ENCODE peak calls at places on chromosomes 5 and 9, in five cellular contexts. One of them, this sample, is unnamed.

GRCh38 chr5:37133939-37134338 is 115.2 kb downstream of the CPLANE1 start:
- DNase-seq in esophagus squamous epithelium: no peak
- DNase-seq in tibial nerve: no peak
- DNase-seq in mammary epithelial cell: peak; percentile 49
- DNase-seq in transverse colon: no peak
- DNase-seq in this sample: no peak

GRCh38 chr9:88829276-88829675 is 162.0 kb upstream of the S1PR3 start:
- DNase-seq in transverse colon: no peak
- DNase-seq in esophagus squamous epithelium: no peak
- DNase-seq in mammary epithelial cell: peak; percentile 61
- DNase-seq in tibial nerve: no peak
- DNase-seq in this sample: no peak

GRCh38 chr9:135714242-135715055 is 12.5 kb downstream of the KCNT1 start:
- DNase-seq in transverse colon: no peak
- DNase-seq in esophagus squamous epithelium: no peak
- DNase-seq in tibial nerve: no peak
- DNase-seq in mammary epithelial cell: no peak
- DNase-seq in this sample: no peak

GRCh38 chr9:116337015-116337414 is 183.4 kb downstream of the PAPPA start:
- DNase-seq in mammary epithelial cell: peak; percentile 31
- DNase-seq in tibial nerve: no peak
- DNase-seq in esophagus squamous epithelium: no peak
- DNase-seq in transverse colon: no peak
- DNase-seq in this sample: no peak

GRCh38 chr9:135822383-135822755 is 85.0 kb downstream of the CAMSAP1 start:
- DNase-seq in mammary epithelial cell: no peak
- DNase-seq in tibial nerve: no peak
- DNase-seq in esophagus squamous epithelium: no peak
- DNase-seq in transverse colon: no peak
- DNase-seq in this sample: no peak

GRCh38 chr9:129441852-129442251 is 179.0 kb downstream of the C9orf50 start:
- DNase-seq in mammary epithelial cell: no peak
- DNase-seq in transverse colon: peak; percentile 43
- DNase-seq in tibial nerve: no peak
- DNase-seq in esophagus squamous epithelium: no peak
- DNase-seq in this sample: no peak

GRCh38 chr9:110880123-110880522 is 158.1 kb downstream of the LPAR1 start:
- DNase-seq in mammary epithelial cell: no peak
- DNase-seq in tibial nerve: no peak
- DNase-seq in transverse colon: no peak
- DNase-seq in esophagus squamous epithelium: no peak
- DNase-seq in this sample: no peak

GRCh38 chr9:100196828-100197227 is 97.8 kb downstream of the INVS start:
- DNase-seq in esophagus squamous epithelium: no peak
- DNase-seq in mammary epithelial cell: no peak
- DNase-seq in tibial nerve: no peak
- DNase-seq in transverse colon: no peak
- DNase-seq in this sample: no peak

GRCh38 chr9:71812385-71812784 is 44.1 kb upstream of the CEMIP2 start:
- DNase-seq in esophagus squamous epithelium: no peak
- DNase-seq in transverse colon: no peak
- DNase-seq in tibial nerve: no peak
- DNase-seq in mammary epithelial cell: no peak
- DNase-seq in this sample: no peak

GRCh38 chr5:74143724-74144330 is 496.7 kb downstream of the ENC1 start:
- DNase-seq in tibial nerve: no peak
- DNase-seq in esophagus squamous epithelium: no peak
- DNase-seq in mammary epithelial cell: no peak
- DNase-seq in transverse colon: peak; percentile 28
- DNase-seq in this sample: no peak

GRCh38 chr9:18622186-18622836 is 148.4 kb downstream of the ADAMTSL1 start:
- DNase-seq in transverse colon: no peak
- DNase-seq in tibial nerve: no peak
- DNase-seq in esophagus squamous epithelium: no peak
- DNase-seq in mammary epithelial cell: no peak
- DNase-seq in this sample: no peak

GRCh38 chr5:99795026-99795425 is 740.1 kb upstream of the FAM174A start:
- DNase-seq in tibial nerve: no peak
- DNase-seq in mammary epithelial cell: no peak
- DNase-seq in esophagus squamous epithelium: no peak
- DNase-seq in transverse colon: no peak
- DNase-seq in this sample: no peak

GRCh38 chr5:149561848-149562247 is 10.6 kb upstream of the CSNK1A1 start:
- DNase-seq in mammary epithelial cell: peak; percentile 92
- DNase-seq in transverse colon: no peak
- DNase-seq in esophagus squamous epithelium: no peak
- DNase-seq in tibial nerve: no peak
- DNase-seq in this sample: no peak
- H3K27ac ChIP-seq in mammary epithelial cell: peak overlapping the region; percentile 89
- H3K27ac ChIP-seq in transverse colon: peak overlapping the region; percentile 79
- H3K27ac ChIP-seq in esophagus squamous epithelium: peak overlapping the region; percentile 85
- H3K27ac ChIP-seq in tibial nerve: peak overlapping the region; percentile 51
- H3K27ac ChIP-seq in this sample: peak overlapping the region; percentile 92

GRCh38 chr9:111991179-111991578 is 94.6 kb downstream of the UGCG start:
- DNase-seq in transverse colon: no peak
- DNase-seq in tibial nerve: no peak
- DNase-seq in mammary epithelial cell: no peak
- DNase-seq in esophagus squamous epithelium: no peak
- DNase-seq in this sample: no peak
- H3K4me3 ChIP-seq in transverse colon: no peak overlapping the region
- H3K4me3 ChIP-seq in tibial nerve: no peak overlapping the region
- H3K4me3 ChIP-seq in mammary epithelial cell: no peak overlapping the region
- H3K4me3 ChIP-seq in esophagus squamous epithelium: no peak overlapping the region
- H3K4me3 ChIP-seq in this sample: no peak overlapping the region

DNA sequence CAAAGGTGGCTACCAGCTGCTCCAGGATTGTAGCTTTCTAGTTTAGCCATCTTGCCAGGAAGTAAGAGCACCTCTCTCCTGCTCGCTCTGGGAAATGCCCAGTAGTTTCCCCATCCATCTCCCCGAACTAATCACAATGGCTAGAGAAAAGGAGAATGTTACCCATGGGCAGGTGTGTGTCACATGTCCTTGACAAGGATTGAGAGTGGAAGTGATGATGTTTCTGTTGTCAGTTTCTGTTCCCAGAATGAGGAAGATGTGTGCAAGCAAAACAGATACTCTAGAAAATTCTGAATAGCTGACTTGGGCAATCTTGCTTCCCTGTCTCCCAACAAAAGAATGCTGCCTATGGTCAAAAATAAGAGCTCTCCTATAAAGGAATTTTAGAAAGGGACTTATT is 429.5 kb downstream of the EBF1 start:
- DNase-seq in esophagus squamous epithelium: no peak
- DNase-seq in transverse colon: no peak
- DNase-seq in tibial nerve: no peak
- DNase-seq in mammary epithelial cell: no peak
- DNase-seq in this sample: no peak
- H3K9me3 ChIP-seq in esophagus squamous epithelium: no peaks in the 10 kb centered on the region
- H3K9me3 ChIP-seq in transverse colon: no peaks in the 10 kb centered on the region
- H3K9me3 ChIP-seq in tibial nerve: no peaks in the 10 kb centered on the region
- H3K9me3 ChIP-seq in mammary epithelial cell: no peaks in the 10 kb centered on the region
- H3K9me3 ChIP-seq in this sample: no peaks in the 10 kb centered on the region

DNA sequence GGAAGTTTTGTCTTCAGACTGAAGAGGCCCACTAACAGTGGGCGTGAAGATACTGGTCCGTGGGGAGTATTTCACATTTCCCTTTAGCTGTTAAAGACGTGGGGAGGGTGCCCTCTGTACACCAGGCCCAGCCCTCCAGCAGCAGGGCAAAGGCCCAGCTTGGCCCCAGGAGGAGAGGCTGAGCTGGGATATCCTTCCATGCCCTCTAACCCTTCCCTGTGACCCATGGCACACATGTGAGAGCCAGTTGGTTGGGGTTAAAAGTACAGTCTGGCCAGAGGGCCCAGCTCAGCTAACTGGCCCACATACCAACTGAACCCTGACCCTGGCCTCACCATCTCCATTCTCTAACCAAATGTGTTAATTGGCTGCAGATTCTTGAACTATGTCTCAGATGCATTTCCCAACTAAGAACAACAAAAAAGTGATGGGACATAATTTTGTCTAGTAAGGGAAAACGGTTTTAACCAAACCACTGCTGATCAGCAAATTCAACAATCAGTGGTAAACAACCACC is 74.4 kb downstream of the LHFPL2 start:
- DNase-seq in esophagus squamous epithelium: no peak
- DNase-seq in mammary epithelial cell: no peak
- DNase-seq in transverse colon: peak; percentile 11
- DNase-seq in tibial nerve: no peak
- DNase-seq in this sample: no peak
- H3K27ac ChIP-seq in esophagus squamous epithelium: no peak overlapping the region
- H3K27ac ChIP-seq in mammary epithelial cell: no peak overlapping the region
- H3K27ac ChIP-seq in transverse colon: no peak overlapping the region
- H3K27ac ChIP-seq in tibial nerve: no peak overlapping the region
- H3K27ac ChIP-seq in this sample: no peak overlapping the region

GRCh38 chr9:16515207-16515606 is 355.3 kb downstream of the BNC2 start:
- DNase-seq in mammary epithelial cell: no peak
- DNase-seq in esophagus squamous epithelium: no peak
- DNase-seq in tibial nerve: no peak
- DNase-seq in transverse colon: no peak
- DNase-seq in this sample: no peak
- H3K4me3 ChIP-seq in mammary epithelial cell: no peak overlapping the region
- H3K4me3 ChIP-seq in esophagus squamous epithelium: no peak overlapping the region
- H3K4me3 ChIP-seq in tibial nerve: no peak overlapping the region
- H3K4me3 ChIP-seq in transverse colon: no peak overlapping the region
- H3K4me3 ChIP-seq in this sample: no peak overlapping the region

DNA sequence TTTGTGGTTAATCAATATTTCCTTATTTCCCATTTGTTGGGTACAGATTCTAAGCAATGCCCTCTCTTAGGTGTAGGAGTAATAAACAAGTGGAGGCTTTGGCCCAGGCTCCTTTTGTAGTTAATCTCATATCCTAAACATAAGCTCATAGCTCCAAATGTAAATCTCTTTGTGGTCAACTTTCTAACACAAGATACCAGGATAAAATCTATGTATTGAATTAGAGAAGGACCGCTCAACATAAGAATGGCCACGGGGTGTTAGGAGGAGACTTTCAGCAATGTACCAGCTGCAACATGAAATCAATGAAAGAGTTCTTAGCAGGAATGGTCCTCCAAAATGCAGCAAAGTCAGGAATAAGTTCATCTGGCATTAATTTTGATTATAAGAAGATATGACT is 334.5 kb upstream of the ITGA1 start:
- DNase-seq in esophagus squamous epithelium: no peak
- DNase-seq in transverse colon: no peak
- DNase-seq in tibial nerve: no peak
- DNase-seq in mammary epithelial cell: no peak
- DNase-seq in this sample: no peak
- H3K9me3 ChIP-seq in esophagus squamous epithelium: no peaks in the 10 kb centered on the region
- H3K9me3 ChIP-seq in transverse colon: no peaks in the 10 kb centered on the region
- H3K9me3 ChIP-seq in tibial nerve: no peaks in the 10 kb centered on the region
- H3K9me3 ChIP-seq in mammary epithelial cell: no peaks in the 10 kb centered on the region
- H3K9me3 ChIP-seq in this sample: no peaks in the 10 kb centered on the region

DNA sequence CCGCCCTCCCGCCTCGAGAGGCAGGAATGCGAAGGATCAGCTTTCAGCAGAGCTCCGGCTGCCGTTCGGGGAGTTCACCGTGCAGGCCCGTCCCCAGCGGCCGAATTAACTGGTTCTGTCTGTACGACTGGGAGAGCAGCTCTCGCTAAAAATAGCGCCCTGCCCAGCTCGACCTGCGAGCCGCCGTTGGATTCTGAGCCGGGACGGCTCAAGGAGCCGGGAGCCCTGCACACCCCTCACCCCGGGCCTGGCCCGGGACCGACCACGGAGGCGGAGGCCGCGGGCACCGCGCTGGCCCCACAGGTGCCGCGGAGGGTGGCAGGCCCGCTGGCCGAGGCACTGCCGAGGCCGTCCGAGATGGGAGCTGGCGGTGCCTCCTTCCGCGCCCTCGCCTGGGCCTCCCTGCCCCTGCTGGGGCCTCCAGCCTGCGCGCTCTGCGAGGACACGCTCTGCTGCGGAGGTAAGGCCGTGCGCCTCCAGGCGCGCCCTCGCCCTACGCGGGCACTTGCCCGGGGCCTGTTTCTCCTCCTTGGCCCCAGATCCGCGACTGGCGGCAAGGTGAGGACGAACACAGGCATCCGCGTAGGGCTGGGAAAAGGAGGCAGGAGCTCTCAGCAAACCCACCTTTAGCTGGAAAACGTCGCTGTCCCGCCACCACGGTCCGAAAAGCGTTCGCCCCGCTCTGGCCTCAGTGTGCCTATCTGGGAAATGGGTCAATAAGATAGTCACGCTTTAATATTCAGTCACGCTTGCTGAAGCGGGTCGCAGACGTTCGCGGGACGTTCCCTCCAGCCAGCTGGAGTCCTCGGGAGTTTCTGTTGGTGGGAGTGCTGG is 53.0 kb upstream of the DAB2IP start:
- DNase-seq in transverse colon: peak; percentile 75
- DNase-seq in esophagus squamous epithelium: no peak
- DNase-seq in mammary epithelial cell: no peak
- DNase-seq in tibial nerve: peak; percentile 19
- DNase-seq in this sample: peak; percentile 86
- H3K27ac ChIP-seq in transverse colon: peak overlapping the region; percentile 91
- H3K27ac ChIP-seq in esophagus squamous epithelium: peak overlapping the region; percentile 87
- H3K27ac ChIP-seq in mammary epithelial cell: no peak overlapping the region
- H3K27ac ChIP-seq in tibial nerve: no peak overlapping the region
- H3K27ac ChIP-seq in this sample: peak overlapping the region; percentile 91

GRCh38 chr5:172981931-172982330 is 1.6 kb upstream of the ATP6V0E1 start:
- DNase-seq in esophagus squamous epithelium: no peak
- DNase-seq in tibial nerve: no peak
- DNase-seq in mammary epithelial cell: no peak
- DNase-seq in transverse colon: no peak
- DNase-seq in this sample: no peak

GRCh38 chr5:172983542-172984243 is at the start of gene ATP6V0E1:
- DNase-seq in mammary epithelial cell: peak; percentile 92
- DNase-seq in tibial nerve: peak; percentile 94
- DNase-seq in esophagus squamous epithelium: peak; percentile 47
- DNase-seq in transverse colon: peak; percentile 98
- DNase-seq in this sample: peak; percentile 96

GRCh38 chr5:172990776-172991175 is 7.2 kb downstream of the ATP6V0E1 start:
- DNase-seq in mammary epithelial cell: no peak
- DNase-seq in esophagus squamous epithelium: no peak
- DNase-seq in tibial nerve: no peak
- DNase-seq in transverse colon: no peak
- DNase-seq in this sample: no peak

GRCh38 chr5:172984244-172984953 is 828 bp downstream of the ATP6V0E1 start:
- DNase-seq in tibial nerve: peak; percentile 56
- DNase-seq in mammary epithelial cell: peak; percentile 85
- DNase-seq in esophagus squamous epithelium: peak; percentile 21
- DNase-seq in transverse colon: peak; percentile 74
- DNase-seq in this sample: peak; percentile 72

GRCh38 chr5:172985596-172985995 is 2.0 kb downstream of the ATP6V0E1 start:
- DNase-seq in mammary epithelial cell: no peak
- DNase-seq in tibial nerve: no peak
- DNase-seq in esophagus squamous epithelium: no peak
- DNase-seq in transverse colon: no peak
- DNase-seq in this sample: no peak
- H3K4me3 ChIP-seq in mammary epithelial cell: peak overlapping the region; percentile 10
- H3K4me3 ChIP-seq in tibial nerve: no peak overlapping the region
- H3K4me3 ChIP-seq in esophagus squamous epithelium: peak overlapping the region; percentile 98
- H3K4me3 ChIP-seq in transverse colon: no peak overlapping the region
- H3K4me3 ChIP-seq in this sample: no peak overlapping the region

DNA sequence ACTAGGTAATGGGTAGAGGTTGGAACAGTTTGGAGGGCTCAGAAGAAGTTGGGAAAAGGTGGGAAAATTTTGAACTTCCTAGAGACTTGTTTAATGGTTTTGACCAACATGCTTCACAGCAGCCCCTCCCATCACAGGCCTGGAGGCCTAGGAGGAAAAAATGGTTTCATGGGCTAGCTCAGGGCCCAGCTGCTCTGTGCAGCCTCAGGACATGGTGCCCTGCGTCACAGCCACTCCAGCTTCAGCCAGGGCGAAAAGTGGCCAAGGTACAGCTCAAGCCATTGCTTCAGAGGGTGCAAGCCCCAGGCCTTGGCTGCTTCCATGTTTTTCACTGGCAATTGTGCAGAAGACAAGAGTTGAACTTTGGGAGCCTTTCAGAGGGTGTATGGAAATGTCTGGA is 453.7 kb downstream of the LRRC70 start:
- DNase-seq in tibial nerve: no peak
- DNase-seq in esophagus squamous epithelium: no peak
- DNase-seq in mammary epithelial cell: no peak
- DNase-seq in transverse colon: no peak
- DNase-seq in this sample: no peak
- H3K9me3 ChIP-seq in tibial nerve: no peaks in the 10 kb centered on the region
- H3K9me3 ChIP-seq in esophagus squamous epithelium: peaks cover 12% of the 10 kb centered on the region
- H3K9me3 ChIP-seq in mammary epithelial cell: peaks cover 14% of the 10 kb centered on the region
- H3K9me3 ChIP-seq in transverse colon: peaks cover 5% of the 10 kb centered on the region
- H3K9me3 ChIP-seq in this sample: peaks cover 7% of the 10 kb centered on the region

This sample was measured in lung.